ENCODE peak calls at places on chromosomes 5 and 9, in ten cellular contexts. B is caudate nucleus; G is cardiac fibroblast; F is Calu3; K is stimulated activated CD4-positive, alpha-beta T cell treated with anti-CD3 and anti-CD28 coated beads, Interleukin-2, amount 100 ng/mL, for 48 hours; V is left colon; U is neuronal stem cell; Y is IMR-90; O is psoas muscle; H is NCI-H2081. A is an unnamed sample.

GRCh38 chr9:81461196-81461595 is 228.2 kb downstream of the TLE1 start:
- DNase-seq in F (no peak), G (no peak), H (no peak), V (no peak), Y (peak; percentile 62), O (no peak), U (no peak), K (no peak), B (no peak), A (no peak)

GRCh38 chr9:114138537-114138936 is 16.8 kb upstream of the COL27A1 start:
- DNase-seq in Y (no peak), G (no peak), V (no peak), U (no peak), F (no peak), B (no peak), H (no peak), K (no peak), O (peak; percentile 28), A (peak; percentile 32)

GRCh38 chr9:95057121-95057520 is 260.4 kb downstream of the FANCC start:
- DNase-seq in G (no peak), U (no peak), Y (peak; percentile 82), O (no peak), V (no peak), K (no peak), F (no peak), H (peak; percentile 66), B (no peak), A (no peak)

GRCh38 chr9:131764568-131764967 is 24.7 kb upstream of the RAPGEF1 start:
- DNase-seq in F (no peak), G (no peak), H (no peak), Y (no peak), O (no peak), K (no peak), B (no peak), V (no peak), U (no peak), A (no peak)

GRCh38 chr5:158074992-158075769 is 216.2 kb upstream of the CLINT1 start:
- DNase-seq in H (peak; percentile 83), Y (peak; percentile 61), G (peak; percentile 77), B (no peak), K (peak; percentile 44), F (peak; percentile 74), U (peak; percentile 57), V (peak; percentile 26), O (peak; percentile 44), A (peak; percentile 53)

GRCh38 chr9:38422555-38423245 is 1.6 kb downstream of the IGFBPL1 start:
- DNase-seq in G (no peak), Y (no peak), K (no peak), F (no peak), O (no peak), H (peak; percentile 31), V (no peak), U (no peak), B (no peak), A (no peak)

GRCh38 chr9:133203506-133204075 is 5.5 kb downstream of the OBP2B start:
- DNase-seq in K (no peak), B (no peak), U (no peak), V (no peak), H (no peak), F (no peak), Y (no peak), O (no peak), G (no peak), A (no peak)

GRCh38 chr5:112529525-112529924 is 110.4 kb upstream of the EPB41L4A start:
- DNase-seq in F (no peak), B (no peak), O (no peak), G (peak; percentile 32), V (no peak), H (peak; percentile 14), Y (no peak), K (no peak), U (no peak), A (no peak)

GRCh38 chr5:89064054-89064453 is 181.1 kb upstream of the MEF2C start:
- DNase-seq in Y (no peak), K (no peak), U (no peak), O (no peak), F (no peak), H (no peak), G (no peak), V (no peak), B (no peak), A (no peak)

GRCh38 chr5:119596046-119596445 is 33.3 kb upstream of the FAM170A start:
- DNase-seq in K (no peak), H (no peak), B (no peak), Y (no peak), F (no peak), V (no peak), O (no peak), U (no peak), G (no peak), A (no peak)

GRCh38 chr9:98778711-98779530 is 17.4 kb downstream of the ANKS6 start:
- DNase-seq in O (no peak), K (no peak), V (no peak), U (no peak), F (no peak), G (no peak), H (no peak), B (no peak), Y (no peak), A (peak; percentile 51)

GRCh38 chr5:79484731-79485130 is 29.2 kb downstream of the HOMER1 start:
- DNase-seq in O (no peak), F (no peak), H (no peak), B (no peak), Y (peak; percentile 36), U (no peak), K (no peak), G (peak; percentile 59), V (no peak), A (no peak)

GRCh38 chr9:135447126-135447525 is 32.5 kb upstream of the PPP1R26 start:
- DNase-seq in O (no peak), U (no peak), H (no peak), V (no peak), B (no peak), F (no peak), Y (no peak), G (no peak), K (no peak), A (no peak)